ENCODE peak calls at places on chromosomes 13 and 19, in nine cellular contexts. G is fibroblast of mammary gland; N is activated T-cell treated with anti-CD3 and anti-CD28 coated beads, Interleukin-2, amount 50 U/mL, for 72 hours; C is AG09319; A is NCI-H345; X is body of pancreas; D is amniotic epithelial cell; I is stimulated activated naive CD4-positive, alpha-beta T cell; Y is HCT116. Q is an unnamed sample.

GRCh38 chr13:83798731-83799130 is 83.5 kb downstream of the SLITRK1 start:
- DNase-seq in N (no peak), G (peak), C (peak), X (no peak), A (no peak), D (peak), I (no peak), Y (no peak), Q (no peak)

GRCh38 chr13:24228852-24229458 is 68.4 kb downstream of the SPATA13 start:
- DNase-seq in C (peak), D (peak), X (peak), A (peak), I (no peak), Y (peak), N (peak), G (peak), Q (peak)

GRCh38 chr19:11560404-11560988 is 1.5 kb upstream of the ELOF1 start:
- DNase-seq in C (peak), D (peak), Y (peak), X (peak), A (peak), I (peak), N (peak), G (peak), Q (peak)

GRCh38 chr13:71148391-71148790 is 718.6 kb downstream of the DACH1 start:
- DNase-seq in N (no peak), G (no peak), D (no peak), Y (no peak), I (no peak), C (no peak), X (no peak), A (no peak), Q (no peak)

GRCh38 chr13:108086678-108087077 is 128.7 kb downstream of the LIG4 start:
- DNase-seq in N (no peak), G (no peak), X (no peak), A (no peak), I (no peak), D (peak), Y (no peak), C (no peak), Q (no peak)

GRCh38 chr19:2554856-2555255 is 78.9 kb downstream of the GADD45B start:
- DNase-seq in G (peak), Y (peak), A (no peak), X (no peak), N (no peak), I (no peak), D (no peak), C (no peak), Q (no peak)

GRCh38 chr19:14383898-14384669 is 2.8 kb downstream of the ADGRE5 start:
- DNase-seq in A (no peak), C (no peak), I (peak), X (no peak), D (peak), G (peak), Y (no peak), N (peak), Q (no peak)

GRCh38 chr19:43820098-43820860 is 6.8 kb upstream of the ZNF283 start:
- DNase-seq in N (peak), X (peak), I (no peak), C (no peak), G (peak), A (no peak), Y (no peak), D (peak), Q (peak)

GRCh38 chr19:55118401-55118991 is 1.1 kb upstream of the PPP1R12C start:
- DNase-seq in Y (no peak), N (peak), D (peak), X (peak), I (no peak), G (peak), A (no peak), C (no peak), Q (peak)

Q was measured in globus pallidus.